ENCODE peak calls at places on chromosome 2, in five cellular contexts. K is HCT116, V is ascending aorta, Q is DMS 273 treated with DMSO at 0.1 percent for 48 hours, U is nephron progenitor cell. W is an unnamed sample.

GRCh38 chr2:234558642-234559041 is 61.8 kb upstream of the ARL4C start:
- DNase-seq in V (no peak), U (no peak), Q (no peak), K (no peak), W (no peak)

GRCh38 chr2:10344105-10345066 is 41.7 kb downstream of the HPCAL1 start:
- DNase-seq in Q (peak; percentile 89), U (no peak), K (no peak), V (no peak), W (no peak)

GRCh38 chr2:126750506-126750905 is 94.5 kb downstream of the GYPC start:
- DNase-seq in Q (no peak), V (no peak), K (no peak), U (no peak), W (no peak)

GRCh38 chr2:197240713-197241050 is 69.9 kb downstream of the ANKRD44 start:
- DNase-seq in Q (no peak), U (no peak), V (no peak), K (no peak), W (no peak)

GRCh38 chr2:204072443-204073324 is 136.1 kb downstream of the ICOS start:
- DNase-seq in V (no peak), Q (no peak), U (peak; percentile 71), K (peak; percentile 21), W (no peak)

GRCh38 chr2:219969508-219969907 is 342.1 kb downstream of the SLC4A3 start:
- DNase-seq in V (no peak), Q (no peak), U (no peak), K (no peak), W (no peak)

GRCh38 chr2:75607988-75608683 is 38.4 kb upstream of the MRPL19 start:
- DNase-seq in V (no peak), Q (no peak), U (peak; percentile 20), K (no peak), W (no peak)

GRCh38 chr2:893311-893710 is 57.3 kb upstream of the SNTG2 start:
- DNase-seq in Q (no peak), V (no peak), K (peak; percentile 77), U (peak; percentile 65), W (no peak)

GRCh38 chr2:169978402-169979017 is 151.3 kb downstream of the UBR3 start:
- DNase-seq in U (no peak), Q (no peak), V (no peak), K (no peak), W (no peak)

GRCh38 chr2:240972636-240973521 is 25.5 kb upstream of the SNED1 start:
- DNase-seq in K (no peak), Q (no peak), V (no peak), U (no peak), W (peak; percentile 22)

GRCh38 chr2:118641711-118642110 is 205.7 kb downstream of the EN1 start:
- DNase-seq in V (no peak), Q (no peak), U (no peak), K (no peak), W (no peak)

GRCh38 chr2:221571391-221572179 is 519 bp downstream of the EPHA4 start:
- DNase-seq in K (no peak), Q (no peak), V (no peak), U (peak; percentile 54), W (peak; percentile 23)

GRCh38 chr2:57516740-57517340 is 529.8 kb upstream of the VRK2 start:
- DNase-seq in K (peak; percentile 41), Q (peak; percentile 40), V (no peak), U (no peak), W (peak; percentile 68)

GRCh38 chr2:237705225-237705524 is 77.8 kb downstream of the LRRFIP1 start:
- DNase-seq in U (no peak), K (no peak), Q (no peak), V (no peak), W (no peak)